ENCODE peak calls at places on chromosomes 1 and 21, in eight cellular contexts. One of them, this sample, is unnamed.

GRCh38 chr21:32329331-32329730 is 30.7 kb downstream of the MRAP start:
- DNase-seq in SHP77: no peak
- DNase-seq in adrenal gland: peak; percentile 65
- DNase-seq in fibroblast of pulmonary artery: peak; percentile 48
- DNase-seq in right cardiac atrium: no peak
- DNase-seq in activated CD4-positive, alpha-beta T cell treated with anti-CD3 and anti-CD28 coated beads for 24 hours: no peak
- DNase-seq in A172: peak; percentile 63
- DNase-seq in stimulated activated CD8-positive, alpha-beta memory T cell treated with anti-CD3 and anti-CD28 coated beads, Interleukin-12 subunit alpha, Interleukin-12 subunit beta, amount 100 ng/mL, for 4 hours: no peak
- DNase-seq in this sample: no peak

GRCh38 chr1:192367436-192367835 is 50.6 kb downstream of the RGS21 start:
- DNase-seq in adrenal gland: no peak
- DNase-seq in activated CD4-positive, alpha-beta T cell treated with anti-CD3 and anti-CD28 coated beads for 24 hours: no peak
- DNase-seq in A172: no peak
- DNase-seq in stimulated activated CD8-positive, alpha-beta memory T cell treated with anti-CD3 and anti-CD28 coated beads, Interleukin-12 subunit alpha, Interleukin-12 subunit beta, amount 100 ng/mL, for 4 hours: no peak
- DNase-seq in fibroblast of pulmonary artery: no peak
- DNase-seq in SHP77: no peak
- DNase-seq in right cardiac atrium: no peak
- DNase-seq in this sample: no peak

GRCh38 chr1:200857804-200858203 is 15.0 kb upstream of the GPR25 start:
- DNase-seq in A172: no peak
- DNase-seq in stimulated activated CD8-positive, alpha-beta memory T cell treated with anti-CD3 and anti-CD28 coated beads, Interleukin-12 subunit alpha, Interleukin-12 subunit beta, amount 100 ng/mL, for 4 hours: no peak
- DNase-seq in adrenal gland: no peak
- DNase-seq in right cardiac atrium: no peak
- DNase-seq in activated CD4-positive, alpha-beta T cell treated with anti-CD3 and anti-CD28 coated beads for 24 hours: no peak
- DNase-seq in SHP77: no peak
- DNase-seq in fibroblast of pulmonary artery: no peak
- DNase-seq in this sample: no peak

GRCh38 chr1:10980094-10980577 is 32.3 kb upstream of the TARDBP start:
- DNase-seq in SHP77: no peak
- DNase-seq in activated CD4-positive, alpha-beta T cell treated with anti-CD3 and anti-CD28 coated beads for 24 hours: no peak
- DNase-seq in stimulated activated CD8-positive, alpha-beta memory T cell treated with anti-CD3 and anti-CD28 coated beads, Interleukin-12 subunit alpha, Interleukin-12 subunit beta, amount 100 ng/mL, for 4 hours: no peak
- DNase-seq in A172: peak; percentile 38
- DNase-seq in right cardiac atrium: peak; percentile 83
- DNase-seq in adrenal gland: peak; percentile 75
- DNase-seq in fibroblast of pulmonary artery: peak; percentile 62
- DNase-seq in this sample: no peak

GRCh38 chr1:149995927-149996326 is 14.6 kb downstream of the OTUD7B start:
- DNase-seq in stimulated activated CD8-positive, alpha-beta memory T cell treated with anti-CD3 and anti-CD28 coated beads, Interleukin-12 subunit alpha, Interleukin-12 subunit beta, amount 100 ng/mL, for 4 hours: no peak
- DNase-seq in fibroblast of pulmonary artery: peak; percentile 40
- DNase-seq in activated CD4-positive, alpha-beta T cell treated with anti-CD3 and anti-CD28 coated beads for 24 hours: no peak
- DNase-seq in right cardiac atrium: no peak
- DNase-seq in A172: peak; percentile 38
- DNase-seq in SHP77: no peak
- DNase-seq in adrenal gland: no peak
- DNase-seq in this sample: no peak

GRCh38 chr1:162165528-162165927 is 96.0 kb downstream of the NOS1AP start:
- DNase-seq in right cardiac atrium: no peak
- DNase-seq in SHP77: no peak
- DNase-seq in A172: no peak
- DNase-seq in stimulated activated CD8-positive, alpha-beta memory T cell treated with anti-CD3 and anti-CD28 coated beads, Interleukin-12 subunit alpha, Interleukin-12 subunit beta, amount 100 ng/mL, for 4 hours: no peak
- DNase-seq in adrenal gland: no peak
- DNase-seq in fibroblast of pulmonary artery: no peak
- DNase-seq in activated CD4-positive, alpha-beta T cell treated with anti-CD3 and anti-CD28 coated beads for 24 hours: no peak
- DNase-seq in this sample: peak; percentile 40

GRCh38 chr1:243287652-243288051 is 31.8 kb downstream of the SDCCAG8 start:
- DNase-seq in A172: peak; percentile 93
- DNase-seq in fibroblast of pulmonary artery: peak; percentile 88
- DNase-seq in SHP77: no peak
- DNase-seq in adrenal gland: no peak
- DNase-seq in activated CD4-positive, alpha-beta T cell treated with anti-CD3 and anti-CD28 coated beads for 24 hours: no peak
- DNase-seq in right cardiac atrium: no peak
- DNase-seq in stimulated activated CD8-positive, alpha-beta memory T cell treated with anti-CD3 and anti-CD28 coated beads, Interleukin-12 subunit alpha, Interleukin-12 subunit beta, amount 100 ng/mL, for 4 hours: no peak
- DNase-seq in this sample: no peak

GRCh38 chr1:245437401-245437800 is 282.6 kb downstream of the KIF26B start:
- DNase-seq in SHP77: no peak
- DNase-seq in activated CD4-positive, alpha-beta T cell treated with anti-CD3 and anti-CD28 coated beads for 24 hours: no peak
- DNase-seq in stimulated activated CD8-positive, alpha-beta memory T cell treated with anti-CD3 and anti-CD28 coated beads, Interleukin-12 subunit alpha, Interleukin-12 subunit beta, amount 100 ng/mL, for 4 hours: no peak
- DNase-seq in right cardiac atrium: no peak
- DNase-seq in adrenal gland: no peak
- DNase-seq in fibroblast of pulmonary artery: no peak
- DNase-seq in A172: no peak
- DNase-seq in this sample: no peak

GRCh38 chr1:15749399-15750291 is 7.3 kb downstream of the TMEM82 start:
- DNase-seq in SHP77: no peak
- DNase-seq in right cardiac atrium: peak; percentile 65
- DNase-seq in A172: peak; percentile 29
- DNase-seq in stimulated activated CD8-positive, alpha-beta memory T cell treated with anti-CD3 and anti-CD28 coated beads, Interleukin-12 subunit alpha, Interleukin-12 subunit beta, amount 100 ng/mL, for 4 hours: no peak
- DNase-seq in adrenal gland: no peak
- DNase-seq in fibroblast of pulmonary artery: peak; percentile 75
- DNase-seq in activated CD4-positive, alpha-beta T cell treated with anti-CD3 and anti-CD28 coated beads for 24 hours: no peak
- DNase-seq in this sample: no peak